ENCODE peak calls at places on chromosome 17, in four cellular contexts. N is neural progenitor cell; G is AG04450; Q is CD8-positive, alpha-beta memory T cell. M is an unnamed sample.

GRCh38 chr17:29838961-29839360 is 91.1 kb downstream of the SSH2 start:
- DNase-seq in N (peak; percentile 86), G (no peak), Q (no peak), M (no peak)

GRCh38 chr17:81295678-81296381 is 723 bp upstream of the SLC38A10 start:
- DNase-seq in N (peak; percentile 70), G (no peak), Q (peak; percentile 58), M (peak; percentile 54)

GRCh38 chr17:71438631-71439146 is 682.1 kb upstream of the SOX9 start:
- DNase-seq in N (no peak), G (peak; percentile 86), Q (no peak), M (no peak)

GRCh38 chr17:59300941-59301340 is 30.5 kb upstream of the YPEL2 start:
- DNase-seq in N (no peak), G (no peak), Q (no peak), M (no peak)

GRCh38 chr17:5362162-5362811 is 57.2 kb downstream of the NUP88 start:
- DNase-seq in N (no peak), G (no peak), Q (no peak), M (no peak)

GRCh38 chr17:17831208-17832039 is 5.4 kb downstream of the SREBF1 start:
- DNase-seq in N (no peak), G (no peak), Q (no peak), M (no peak)

GRCh38 chr17:76546556-76547182 is 6.8 kb downstream of the PRCD start:
- DNase-seq in N (no peak), G (peak; percentile 88), Q (no peak), M (no peak)

GRCh38 chr17:81481011-81481799 is 31.4 kb downstream of the ACTG1 start:
- DNase-seq in N (peak; percentile 87), G (no peak), Q (peak; percentile 71), M (peak; percentile 77)

DNA sequence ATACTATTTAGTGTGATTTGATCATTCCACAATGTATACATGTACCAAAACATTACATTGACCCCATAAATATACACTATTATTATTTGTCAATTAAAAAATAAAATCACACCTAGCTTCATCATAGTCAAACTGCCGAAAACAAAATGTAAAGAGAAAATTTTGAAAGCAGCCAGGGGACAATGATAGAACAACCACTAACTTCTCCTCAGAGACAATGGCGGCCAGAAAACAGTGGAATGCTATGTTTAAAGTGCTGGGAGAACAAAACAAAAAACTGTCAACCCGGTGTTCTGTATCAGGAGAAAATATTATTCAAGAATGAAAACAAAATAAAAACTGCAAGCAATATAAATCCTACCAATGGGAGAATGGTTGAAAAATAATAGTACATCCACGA is 63.2 kb downstream of the METRNL start:
- DNase-seq in N (no peak), G (no peak), Q (no peak), M (no peak)
- H3K27me3 ChIP-seq in N (no peaks in the 10 kb centered on the region), G (peaks cover 42% of the 10 kb centered on the region), Q (peaks cover under 1% of the 10 kb centered on the region), M (no peaks in the 10 kb centered on the region)

GRCh38 chr17:75078097-75079022 is 9.4 kb upstream of the SLC16A5 start:
- DNase-seq in N (no peak), G (peak; percentile 32), Q (no peak), M (no peak)
- H3K27me3 ChIP-seq in N (no peaks in the 10 kb centered on the region), G (no peaks in the 10 kb centered on the region), Q (no peaks in the 10 kb centered on the region), M (no peaks in the 10 kb centered on the region)

GRCh38 chr17:78803161-78803845 is 21.2 kb upstream of the CYTH1 start:
- DNase-seq in N (no peak), G (no peak), Q (peak; percentile 64), M (no peak)

GRCh38 chr17:78804777-78805176 is 22.7 kb upstream of the CYTH1 start:
- DNase-seq in N (no peak), G (no peak), Q (no peak), M (peak; percentile 50)

GRCh38 chr17:78802459-78802858 is 20.4 kb upstream of the CYTH1 start:
- DNase-seq in N (no peak), G (no peak), Q (no peak), M (no peak)

GRCh38 chr17:78806451-78806850 is 24.4 kb upstream of the CYTH1 start:
- DNase-seq in N (no peak), G (no peak), Q (peak; percentile 78), M (no peak)

DNA sequence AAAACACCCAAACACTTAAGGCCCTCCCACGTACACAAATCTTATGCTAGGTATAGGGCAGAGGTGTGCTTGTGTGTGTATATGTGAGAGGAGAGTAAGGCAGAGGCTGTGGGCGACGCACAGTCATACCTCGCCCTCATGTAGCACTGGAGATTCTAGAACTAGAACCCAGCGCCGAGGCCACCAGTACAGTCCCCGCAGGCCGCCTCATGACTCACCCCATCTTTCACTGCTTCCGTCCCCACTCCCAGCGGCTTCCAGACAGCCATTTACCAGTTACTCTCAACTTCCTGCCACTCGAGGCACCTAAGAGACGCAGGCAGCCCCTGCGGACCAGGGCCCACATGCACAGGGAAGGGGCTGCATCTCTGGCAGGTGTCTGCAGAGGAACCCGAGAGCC is 23.2 kb upstream of the CYTH1 start:
- DNase-seq in N (no peak), G (no peak), Q (no peak), M (no peak)
- H3K27me3 ChIP-seq in N (no peaks in the 10 kb centered on the region), G (no peaks in the 10 kb centered on the region), Q (no peaks in the 10 kb centered on the region), M (no peaks in the 10 kb centered on the region)

DNA sequence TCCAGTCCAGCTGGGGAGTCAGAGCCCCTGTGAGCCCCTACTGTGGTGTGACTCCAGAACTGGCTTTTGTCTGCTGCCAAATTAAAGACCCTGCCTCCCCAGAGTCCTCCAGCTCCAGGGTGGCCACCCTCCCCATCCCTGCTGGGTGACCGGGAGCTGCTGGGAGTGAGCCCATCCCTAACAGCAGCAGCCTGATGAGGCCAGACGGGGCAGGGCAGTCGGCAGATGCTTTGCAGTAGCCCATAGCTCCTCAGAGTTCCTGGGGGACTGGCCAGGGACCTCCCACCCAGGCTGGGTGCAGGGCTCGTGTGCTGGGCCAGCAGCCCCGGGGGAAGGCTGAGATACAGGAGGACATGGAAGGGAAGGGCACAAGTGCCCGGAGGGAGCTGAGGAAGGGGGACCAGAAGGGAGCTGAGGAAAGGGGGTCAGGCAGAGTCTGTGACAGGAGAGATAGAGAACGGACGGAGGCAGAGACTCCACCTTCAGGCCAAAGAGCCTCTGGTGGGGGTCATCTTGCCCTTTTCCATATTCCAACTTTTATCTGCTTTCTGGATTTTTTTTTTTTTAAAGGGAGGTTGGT is 12.7 kb upstream of the MRPS23 start:
- DNase-seq in N (no peak), G (no peak), Q (no peak), M (no peak)
- H3K27me3 ChIP-seq in N (peaks cover 55% of the 10 kb centered on the region), G (no peaks in the 10 kb centered on the region), Q (peaks cover 4% of the 10 kb centered on the region), M (no peaks in the 10 kb centered on the region)

GRCh38 chr17:80245566-80246265 is 14.9 kb upstream of the RNF213 start:
- DNase-seq in N (no peak), G (no peak), Q (no peak), M (no peak)
- H3K27me3 ChIP-seq in N (no peaks in the 10 kb centered on the region), G (no peaks in the 10 kb centered on the region), Q (no peaks in the 10 kb centered on the region), M (no peaks in the 10 kb centered on the region)

DNA sequence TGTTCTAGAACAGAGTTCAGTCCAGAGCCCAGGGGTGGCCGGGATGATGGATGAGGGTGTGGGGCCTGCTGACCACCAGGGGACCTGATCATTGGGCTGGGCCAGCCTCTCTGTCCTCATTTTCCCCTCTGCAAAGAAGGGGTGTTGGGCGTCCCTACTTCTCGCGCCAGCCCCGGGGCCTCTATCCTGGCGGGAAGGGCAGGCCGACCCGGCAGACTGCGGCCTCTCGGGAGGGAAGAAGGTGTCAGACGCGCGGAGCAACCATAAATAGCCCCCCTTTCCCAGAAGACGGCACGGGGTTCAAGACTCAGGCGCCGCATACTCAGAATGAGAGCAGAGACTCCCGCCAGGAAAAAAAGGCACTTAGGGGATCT is 1.9 kb upstream of the CACNA1G start:
- DNase-seq in N (no peak), G (no peak), Q (no peak), M (no peak)
- H3K27me3 ChIP-seq in N (peaks cover 70% of the 10 kb centered on the region), G (peaks cover 53% of the 10 kb centered on the region), Q (peaks cover 43% of the 10 kb centered on the region), M (no peaks in the 10 kb centered on the region)

GRCh38 chr17:48737330-48738043 is 8.9 kb upstream of the HOXB13 start:
- DNase-seq in N (no peak), G (no peak), Q (no peak), M (no peak)
- H3K27me3 ChIP-seq in N (peaks cover 100% of the 10 kb centered on the region), G (peaks cover 94% of the 10 kb centered on the region), Q (peaks cover 74% of the 10 kb centered on the region), M (peaks cover 11% of the 10 kb centered on the region)

DNA sequence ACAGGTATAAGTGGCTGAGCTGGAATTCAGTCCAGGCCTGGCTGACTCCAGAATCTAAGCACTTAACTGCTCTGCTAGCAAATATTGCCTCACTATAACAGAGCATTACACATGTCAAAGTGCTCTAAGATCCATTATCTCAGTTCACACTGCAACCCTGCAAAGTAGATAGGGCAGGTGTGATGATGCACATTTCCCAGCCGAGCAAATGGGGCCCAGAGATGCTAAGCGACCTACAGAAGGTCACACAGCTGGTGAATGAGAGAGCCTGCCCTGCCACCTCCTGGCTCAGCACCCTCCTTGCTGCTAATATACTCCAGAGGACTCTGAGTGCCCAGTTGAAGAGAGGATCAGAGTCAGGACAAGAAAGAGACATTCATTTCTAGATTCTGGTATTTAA is 73.6 kb upstream of the CCL1 start:
- DNase-seq in N (no peak), G (no peak), Q (no peak), M (no peak)
- H3K27me3 ChIP-seq in N (peaks cover 4% of the 10 kb centered on the region), G (no peaks in the 10 kb centered on the region), Q (no peaks in the 10 kb centered on the region), M (no peaks in the 10 kb centered on the region)

M was measured in testis.